ENCODE peak calls at places on chromosomes 5 and 9, in ten cellular contexts. K is colonic mucosa, T is cardiac fibroblast, P is uterus, E is PC-3, B is nephron progenitor cell, G is RWPE1, V is endodermal cell, U is coronary artery, O is bronchial epithelial cell. X is an unnamed sample.

GRCh38 chr9:76687861-76688374 is 76.3 kb upstream of the PCA3 start:
- DNase-seq in B (no peak), O (peak; percentile 95), T (peak; percentile 89), G (peak; percentile 73), V (no peak), P (no peak), K (no peak), E (peak; percentile 30), U (peak; percentile 79), X (no peak)

GRCh38 chr9:100216178-100216787 is 117.2 kb downstream of the INVS start:
- DNase-seq in P (no peak), U (no peak), B (peak; percentile 33), K (peak; percentile 76), V (peak; percentile 92), O (peak; percentile 59), E (peak; percentile 67), T (peak; percentile 68), G (no peak), X (no peak)

GRCh38 chr5:57779383-57780223 is 297.0 kb upstream of the ACTBL2 start:
- DNase-seq in O (peak; percentile 66), B (peak; percentile 47), U (no peak), E (peak; percentile 83), V (peak; percentile 68), P (peak; percentile 29), T (peak; percentile 86), G (peak; percentile 66), K (peak; percentile 36), X (no peak)

GRCh38 chr9:111548623-111549022 is 23.6 kb downstream of the ZNF483 start:
- DNase-seq in E (no peak), T (no peak), U (no peak), O (no peak), V (no peak), G (no peak), B (no peak), K (no peak), P (no peak), X (no peak)

GRCh38 chr5:144004751-144005150 is 165.7 kb downstream of the YIPF5 start:
- DNase-seq in V (no peak), T (no peak), B (no peak), U (no peak), E (no peak), K (no peak), P (no peak), O (no peak), G (no peak), X (no peak)

GRCh38 chr5:169581580-169582227 is 1.9 kb upstream of the SPDL1 start:
- DNase-seq in O (peak; percentile 66), P (peak; percentile 65), K (peak; percentile 78), G (peak; percentile 71), U (no peak), V (peak; percentile 84), E (peak; percentile 81), T (peak; percentile 77), B (peak; percentile 66), X (no peak)

GRCh38 chr5:147204576-147204975 is 30.2 kb upstream of the STK32A start:
- DNase-seq in U (no peak), T (no peak), V (no peak), E (no peak), K (no peak), G (no peak), O (no peak), P (no peak), B (no peak), X (no peak)

GRCh38 chr5:106894964-106895363 is 775.8 kb downstream of the EFNA5 start:
- DNase-seq in U (no peak), O (peak; percentile 14), E (no peak), T (peak; percentile 5), B (no peak), K (no peak), V (no peak), G (no peak), P (no peak), X (no peak)

GRCh38 chr9:97046228-97046627 is 7.3 kb upstream of the CTSV start:
- DNase-seq in B (no peak), T (no peak), V (peak; percentile 92), O (peak; percentile 98), E (peak; percentile 97), G (peak; percentile 98), U (no peak), P (no peak), K (peak; percentile 77), X (no peak)

GRCh38 chr5:123929055-123929474 is 417.1 kb downstream of the CSNK1G3 start:
- DNase-seq in K (no peak), U (no peak), G (no peak), O (no peak), E (no peak), T (no peak), V (no peak), B (no peak), P (no peak), X (no peak)

GRCh38 chr9:76591256-76591950 is 132.4 kb downstream of the GCNT1 start:
- DNase-seq in O (no peak), U (no peak), T (peak; percentile 74), G (no peak), E (no peak), K (no peak), V (no peak), P (no peak), B (no peak), X (no peak)

GRCh38 chr5:67021522-67022316 is 174.9 kb downstream of the CD180 start:
- DNase-seq in T (peak; percentile 78), V (no peak), O (peak; percentile 67), P (no peak), K (no peak), U (no peak), E (no peak), G (no peak), B (no peak), X (no peak)

GRCh38 chr5:16431482-16431881 is 34.1 kb downstream of the ZNF622 start:
- DNase-seq in E (no peak), T (no peak), O (no peak), K (no peak), G (no peak), P (no peak), U (no peak), V (no peak), B (peak; percentile 12), X (no peak)

GRCh38 chr5:137122075-137122474 is 377.1 kb downstream of the SPOCK1 start:
- DNase-seq in E (no peak), T (peak; percentile 68), G (no peak), V (no peak), U (peak; percentile 36), B (no peak), K (peak; percentile 41), O (no peak), P (no peak), X (no peak)

GRCh38 chr9:137317021-137317978 is 15.2 kb upstream of the NRARP start:
- DNase-seq in O (no peak), T (no peak), P (no peak), K (no peak), U (peak; percentile 72), V (peak; percentile 58), B (peak; percentile 10), E (no peak), G (peak; percentile 5), X (no peak)

GRCh38 chr5:129074903-129075302 is 19.6 kb upstream of the ISOC1 start:
- DNase-seq in B (no peak), V (no peak), O (peak; percentile 33), G (no peak), T (no peak), U (no peak), P (no peak), E (peak; percentile 51), K (no peak), X (no peak)

DNA sequence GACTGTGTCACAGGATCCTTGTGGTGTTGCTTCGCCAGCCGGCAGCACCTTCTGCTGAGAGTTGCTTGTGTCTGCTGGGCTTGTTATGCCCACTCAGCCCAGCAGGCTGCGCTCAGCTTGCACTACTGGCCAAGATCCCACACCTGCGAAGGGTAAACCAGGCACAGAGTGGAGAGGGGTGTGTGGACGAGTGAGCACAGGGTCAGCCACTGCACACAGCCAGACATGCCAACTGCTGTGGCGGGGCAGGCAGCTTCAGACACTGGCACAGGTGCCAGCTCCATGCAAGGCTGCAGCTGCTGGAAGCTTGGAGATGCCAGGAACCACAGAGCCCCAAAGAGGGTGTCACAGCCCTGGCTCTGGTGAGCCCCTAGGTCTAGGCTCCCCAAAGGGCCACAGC is 273.6 kb downstream of the CETN3 start:
- DNase-seq in P (no peak), V (peak; percentile 89), U (no peak), T (no peak), G (no peak), E (peak; percentile 38), B (peak; percentile 35), O (no peak), K (peak; percentile 34), X (no peak)
- TF ChIP-seq CTCF in P (no peak), V (peak; percentile 89), U (no peak), T (no peak), G (no peak), E (peak; percentile 61), B (peak; percentile 47), O (peak; percentile 25), K (peak; percentile 60), X (peak; percentile 47)

DNA sequence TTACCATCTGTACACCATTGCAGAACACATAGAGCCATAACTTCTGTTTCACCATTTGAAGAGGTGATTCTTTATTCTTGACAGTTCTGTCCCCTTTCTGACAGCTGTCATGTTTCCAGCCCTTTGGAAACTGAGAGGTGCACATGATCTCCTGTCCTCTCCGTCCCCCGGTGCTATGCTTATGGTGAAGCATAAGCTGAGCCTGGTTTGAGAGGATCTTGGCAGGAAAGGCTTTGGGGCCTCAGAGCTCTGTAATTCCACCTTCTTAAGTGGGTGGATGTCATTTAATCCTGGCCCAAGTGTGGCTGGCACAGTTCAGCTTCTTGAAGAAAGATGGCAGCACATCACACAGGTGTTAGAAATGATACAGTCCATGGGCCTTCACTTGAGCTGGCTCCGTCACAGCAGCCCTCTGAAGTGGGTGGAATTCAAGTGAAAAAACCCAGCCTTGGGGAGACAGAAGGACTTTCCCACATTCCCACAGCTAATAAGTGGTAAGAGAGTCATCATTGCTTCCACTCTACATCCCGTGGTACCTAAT is 30.7 kb upstream of the GRPEL2 start:
- DNase-seq in G (no peak), K (no peak), E (peak; percentile 26), B (no peak), P (no peak), T (no peak), O (no peak), V (no peak), U (no peak), X (no peak)
- TF ChIP-seq CTCF in G (no peak), K (no peak), E (peak; percentile 42), B (no peak), P (no peak), T (no peak), O (peak; percentile 20), V (peak; percentile 29), U (no peak), X (no peak)

DNA sequence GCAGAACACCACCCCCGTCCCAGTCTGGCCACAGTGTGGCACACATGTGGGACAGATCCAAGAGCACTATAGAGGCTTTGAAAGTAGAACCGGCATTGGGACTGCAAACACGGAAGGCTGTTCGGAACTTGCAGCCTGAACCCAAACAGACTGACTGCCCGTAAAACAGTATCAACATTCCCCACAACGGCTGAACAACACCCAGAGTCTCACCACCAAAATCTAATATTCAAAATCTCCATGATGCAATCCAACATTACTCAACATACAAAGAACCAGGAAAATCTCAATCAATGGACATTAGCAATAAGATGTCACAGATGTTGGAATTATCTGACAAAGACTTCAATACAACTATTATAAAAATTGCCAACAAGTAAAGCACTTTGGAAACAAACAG is 82.3 kb downstream of the ROR2 start:
- DNase-seq in K (no peak), U (no peak), B (no peak), O (no peak), V (no peak), P (no peak), T (no peak), E (no peak), G (no peak), X (no peak)
- TF ChIP-seq CTCF in K (no peak), U (no peak), B (no peak), O (no peak), V (no peak), P (no peak), T (no peak), E (no peak), G (no peak), X (no peak)

GRCh38 chr9:83574482-83574881 is 36.3 kb upstream of the FRMD3 start:
- DNase-seq in U (no peak), E (no peak), V (no peak), K (no peak), B (no peak), P (no peak), T (no peak), O (no peak), G (no peak), X (no peak)
- TF ChIP-seq CTCF in U (no peak), E (no peak), V (no peak), K (no peak), B (no peak), P (no peak), T (no peak), O (no peak), G (no peak), X (no peak)

X was measured in type B pancreatic cell.